ENCODE peak calls at places on chromosomes 13 and 19, in nine cellular contexts. Z is left lobe of liver; N is stimulated activated effector memory CD8-positive, alpha-beta T cell treated with anti-CD3 and anti-CD28 coated beads, Interleukin-12 subunit alpha, Interleukin-12 subunit beta, amount 100 ng/mL, for 72 hours; G is T-cell; K is NCI-H460; W is stimulated activated CD8-positive, alpha-beta memory T cell treated with anti-CD3 and anti-CD28 coated beads, Interleukin-15, amount 100 ng/mL, for 24 hours; O is GOT3; F is HCEC 1CT; C is tibial nerve. T is an unnamed sample.

GRCh38 chr13:109868583-109869311 is 82.4 kb upstream of the IRS2 start:
- DNase-seq in Z (no peak), N (no peak), G (no peak), K (peak), W (no peak), O (no peak), F (peak), C (no peak), T (no peak)

GRCh38 chr13:67023088-67023893 is 206.8 kb downstream of the PCDH9 start:
- DNase-seq in Z (no peak), N (no peak), G (no peak), K (no peak), W (no peak), O (no peak), F (peak), C (peak), T (no peak)

GRCh38 chr13:25037057-25037813 is 58.7 kb upstream of the PABPC3 start:
- DNase-seq in Z (no peak), N (peak), G (peak), K (peak), W (no peak), O (peak), F (peak), C (peak), T (no peak)

GRCh38 chr19:44969437-44969836 is 14.3 kb downstream of the CLPTM1 start:
- DNase-seq in Z (no peak), N (no peak), G (no peak), K (no peak), W (no peak), O (no peak), F (no peak), C (no peak), T (no peak)

GRCh38 chr19:46296722-46297431 is at the start of gene HIF3A:
- DNase-seq in Z (peak), N (no peak), G (no peak), K (no peak), W (no peak), O (no peak), F (peak), C (peak), T (no peak)

GRCh38 chr19:35949131-35949530 is 13.0 kb downstream of the LRFN3 start:
- DNase-seq in Z (no peak), N (no peak), G (no peak), K (no peak), W (no peak), O (no peak), F (no peak), C (no peak), T (no peak)

GRCh38 chr13:43122706-43123268 is 99.4 kb downstream of the DNAJC15 start:
- DNase-seq in Z (no peak), N (no peak), G (no peak), K (no peak), W (no peak), O (no peak), F (no peak), C (no peak), T (no peak)

GRCh38 chr13:110062777-110063442 is 244.0 kb downstream of the COL4A1 start:
- DNase-seq in Z (no peak), N (no peak), G (no peak), K (no peak), W (no peak), O (no peak), F (no peak), C (no peak), T (no peak)

GRCh38 chr13:26051231-26052135 is at the start of gene SHISA2:
- DNase-seq in Z (no peak), N (no peak), G (peak), K (no peak), W (no peak), O (no peak), F (no peak), C (no peak), T (peak)

GRCh38 chr19:31510635-31511034 is 161.4 kb upstream of the TSHZ3 start:
- DNase-seq in Z (no peak), N (no peak), G (no peak), K (no peak), W (no peak), O (no peak), F (no peak), C (no peak), T (no peak)

GRCh38 chr19:53808710-53809125 is 15.4 kb downstream of the NLRP12 start:
- DNase-seq in Z (no peak), N (no peak), G (no peak), K (peak), W (no peak), O (no peak), F (peak), C (no peak), T (no peak)

GRCh38 chr13:35930665-35931631 is 200.2 kb downstream of the DCLK1 start:
- DNase-seq in Z (no peak), N (no peak), G (no peak), K (no peak), W (no peak), O (no peak), F (no peak), C (peak), T (no peak)

T was measured in NCI-H1048.